ENCODE peak calls at places on chromosomes 13 and 19, in eight cellular contexts. N is astrocyte of the cerebellum, F is fibroblast of pulmonary artery, C is heart right ventricle, J is choroid plexus epithelial cell, I is breast epithelium, U is foreskin fibroblast, V is activated B cell treated with CpG ODN at 0.5 μM for 24 hours. S is an unnamed sample.

GRCh38 chr19:6970478-6970877 is 50.8 kb downstream of the MBD3L2B start:
- DNase-seq in N (no peak), F (no peak), C (no peak), J (no peak), I (no peak), U (no peak), V (no peak), S (no peak)

GRCh38 chr13:42417624-42418023 is 145.7 kb downstream of the AKAP11 start:
- DNase-seq in N (no peak), F (no peak), C (no peak), J (no peak), I (no peak), U (no peak), V (no peak), S (no peak)

GRCh38 chr13:45040626-45041025 is 51.3 kb downstream of the GPALPP1 start:
- DNase-seq in N (no peak), F (peak), C (no peak), J (no peak), I (no peak), U (no peak), V (no peak), S (no peak)

GRCh38 chr19:29944415-29945012 is 2.5 kb downstream of the URI1 start:
- DNase-seq in N (no peak), F (no peak), C (no peak), J (no peak), I (no peak), U (no peak), V (no peak), S (no peak)

GRCh38 chr13:20588529-20589110 is 21.7 kb downstream of the IFT88 start:
- DNase-seq in N (no peak), F (no peak), C (no peak), J (no peak), I (no peak), U (no peak), V (no peak), S (no peak)

GRCh38 chr13:46495647-46496046 is 57.3 kb upstream of the LRCH1 start:
- DNase-seq in N (peak), F (no peak), C (no peak), J (no peak), I (no peak), U (no peak), V (no peak), S (no peak)

GRCh38 chr13:77565635-77566034 is 30.1 kb downstream of the SCEL start:
- DNase-seq in N (peak), F (peak), C (no peak), J (peak), I (no peak), U (peak), V (no peak), S (no peak)

GRCh38 chr13:60226507-60226906 is 62.8 kb upstream of the DIAPH3 start:
- DNase-seq in N (no peak), F (peak), C (no peak), J (peak), I (no peak), U (peak), V (no peak), S (no peak)

GRCh38 chr13:29105779-29106178 is 285.6 kb downstream of the MTUS2 start:
- DNase-seq in N (no peak), F (no peak), C (no peak), J (no peak), I (no peak), U (no peak), V (no peak), S (no peak)

GRCh38 chr19:51688665-51689571 is 4.2 kb upstream of the SPACA6 start:
- DNase-seq in N (peak), F (peak), C (peak), J (peak), I (peak), U (peak), V (no peak), S (peak)

GRCh38 chr19:12936582-12936981 is 1.8 kb upstream of the CALR start:
- DNase-seq in N (no peak), F (no peak), C (no peak), J (no peak), I (no peak), U (no peak), V (no peak), S (no peak)

GRCh38 chr19:58401825-58402433 is 6.5 kb downstream of the RNF225 start:
- DNase-seq in N (no peak), F (no peak), C (no peak), J (no peak), I (no peak), U (no peak), V (no peak), S (no peak)

GRCh38 chr19:58409010-58409790 is 751 bp downstream of the ZNF584 start:
- DNase-seq in N (no peak), F (no peak), C (no peak), J (peak), I (no peak), U (no peak), V (no peak), S (peak)

GRCh38 chr19:58408152-58409009 is at the start of gene ZNF584:
- DNase-seq in N (peak), F (peak), C (peak), J (peak), I (peak), U (peak), V (peak), S (peak)

GRCh38 chr19:58407658-58408151 is 744 bp upstream of the ZNF584 start:
- DNase-seq in N (no peak), F (no peak), C (no peak), J (peak), I (no peak), U (no peak), V (no peak), S (no peak)

DNA sequence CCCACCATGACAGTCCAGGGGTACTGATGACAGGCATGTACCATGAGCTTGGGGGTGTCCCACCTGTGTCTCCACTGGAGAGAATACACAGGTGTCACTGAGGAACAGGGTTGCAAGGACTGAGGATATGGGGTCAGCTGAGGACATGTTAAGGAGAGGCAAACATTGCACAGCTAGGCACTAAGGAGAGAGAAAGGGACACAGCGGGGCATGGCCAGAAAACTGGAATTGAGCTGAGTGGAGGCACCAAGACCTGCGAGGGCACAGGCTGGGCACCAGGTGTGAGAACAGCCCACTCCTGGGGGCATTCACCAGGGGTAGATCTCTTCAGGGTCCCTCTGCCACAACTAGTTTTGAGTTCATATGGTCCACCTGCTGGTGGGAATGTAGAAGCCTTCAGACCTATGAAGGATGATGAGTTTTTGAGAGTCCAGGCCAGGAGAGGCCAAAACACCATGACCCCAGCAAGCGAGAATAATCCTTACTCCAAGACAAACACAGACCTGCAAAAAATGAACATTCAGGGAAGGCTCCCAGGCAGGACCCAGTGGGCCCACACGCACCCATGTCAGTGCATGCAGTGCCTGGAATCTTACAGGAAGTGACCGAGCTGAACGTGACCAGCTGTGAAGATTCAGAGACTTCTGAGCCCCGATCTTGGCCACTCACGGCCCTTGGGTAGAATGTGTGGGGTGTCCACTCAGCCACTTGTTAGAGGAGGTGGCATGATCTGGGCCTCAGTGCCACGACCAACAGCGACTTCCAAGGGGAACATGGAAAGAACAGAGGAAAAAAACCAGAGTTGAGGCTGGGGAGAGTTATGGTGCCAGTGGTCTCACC is 1.4 kb upstream of the ZNF584 start:
- DNase-seq in N (no peak), F (no peak), C (no peak), J (peak), I (no peak), U (no peak), V (no peak), S (no peak)
- TF ChIP-seq CTCF in N (peak), F (peak), C (peak), J (peak), I (no peak), U (peak), V (no peak), S (peak)

DNA sequence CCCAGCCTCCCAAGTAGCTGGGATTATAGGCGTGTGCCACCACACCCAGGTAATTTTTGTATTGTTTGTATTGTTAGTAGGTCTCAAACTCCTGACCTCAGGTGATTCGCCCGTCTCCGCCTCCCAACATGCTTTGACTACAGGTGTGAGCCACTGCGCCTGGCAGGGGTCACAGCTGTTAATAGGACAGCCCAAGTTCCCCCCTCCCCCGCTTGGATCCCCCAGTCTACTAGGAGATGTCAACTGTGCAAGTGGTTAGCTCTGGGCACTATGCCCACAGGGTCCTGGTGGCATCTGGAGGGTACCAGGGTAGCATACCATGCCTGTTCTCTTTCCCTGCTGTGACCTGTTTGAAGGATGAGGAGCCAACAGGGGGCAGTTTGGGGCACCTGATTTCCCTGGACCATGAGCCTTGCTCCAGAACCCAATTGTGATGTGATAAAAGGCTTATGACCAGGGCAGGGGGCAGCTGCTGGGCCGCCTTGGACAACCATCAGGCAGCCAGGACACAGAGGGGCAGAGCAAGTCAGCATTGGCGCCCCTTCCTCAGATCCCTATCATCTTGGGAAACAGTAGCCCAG is at the start of gene TSPAN16:
- DNase-seq in N (no peak), F (no peak), C (no peak), J (no peak), I (no peak), U (no peak), V (no peak), S (no peak)
- TF ChIP-seq CTCF in N (no peak), F (peak), C (no peak), J (peak), I (no peak), U (no peak), V (no peak), S (no peak)

DNA sequence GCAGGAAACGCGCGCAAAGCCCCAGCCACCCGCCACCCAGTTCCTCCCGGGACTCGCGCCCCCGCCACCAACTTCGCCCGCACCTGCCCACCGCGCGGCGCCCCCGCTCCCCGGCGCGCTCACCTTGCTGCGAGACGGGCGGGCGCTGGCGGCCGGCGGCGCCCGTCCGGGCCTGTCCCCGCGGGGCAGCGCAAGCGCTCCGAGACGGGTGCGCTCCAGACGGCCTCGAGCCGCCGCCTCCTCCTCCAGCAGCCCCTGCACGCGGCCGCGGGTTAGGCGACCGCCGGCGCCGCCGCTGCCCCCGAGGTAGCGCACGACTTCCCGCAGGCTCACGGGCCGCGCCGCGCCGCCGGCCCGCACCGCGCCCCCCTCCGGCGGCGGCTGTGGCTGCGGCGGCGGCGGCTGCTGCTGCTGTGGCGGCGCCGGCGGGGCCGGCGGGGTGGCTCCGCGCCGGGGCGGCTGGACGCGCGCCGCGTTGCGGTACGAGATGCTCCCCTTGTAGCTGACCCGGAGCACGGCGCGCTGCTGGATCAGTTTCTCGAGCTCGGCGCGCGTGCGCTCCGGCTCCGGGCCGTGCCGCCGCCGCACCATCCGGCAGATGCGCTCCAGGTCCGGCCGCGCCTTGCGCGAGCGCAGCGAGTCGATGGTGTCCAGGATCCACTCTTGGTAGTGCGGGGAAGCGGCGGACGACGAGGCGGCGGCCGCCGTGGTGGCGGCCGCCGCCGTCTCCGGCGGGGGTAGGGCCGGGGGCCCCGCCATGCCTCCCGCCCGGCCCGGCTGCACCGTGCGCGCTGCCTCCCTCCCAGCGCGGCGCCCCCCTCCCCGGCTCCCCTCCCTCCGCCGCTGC is 666 bp downstream of the SAMD1 start:
- DNase-seq in N (no peak), F (peak), C (no peak), J (peak), I (no peak), U (peak), V (peak), S (peak)
- TF ChIP-seq CTCF in N (peak), F (no peak), C (peak), J (no peak), I (peak), U (no peak), V (no peak), S (peak)

GRCh38 chr19:38043649-38044144 is 136.7 kb downstream of the SIPA1L3 start:
- DNase-seq in N (no peak), F (no peak), C (no peak), J (no peak), I (no peak), U (no peak), V (no peak), S (no peak)

GRCh38 chr19:38045554-38046253 is 138.7 kb downstream of the SIPA1L3 start:
- DNase-seq in N (no peak), F (no peak), C (no peak), J (no peak), I (no peak), U (no peak), V (no peak), S (no peak)

GRCh38 chr19:38046254-38047047 is 139.4 kb downstream of the SIPA1L3 start:
- DNase-seq in N (no peak), F (no peak), C (no peak), J (no peak), I (no peak), U (no peak), V (peak), S (no peak)

GRCh38 chr19:38042132-38042531 is 135.1 kb downstream of the SIPA1L3 start:
- DNase-seq in N (no peak), F (no peak), C (no peak), J (no peak), I (no peak), U (no peak), V (no peak), S (no peak)

DNA sequence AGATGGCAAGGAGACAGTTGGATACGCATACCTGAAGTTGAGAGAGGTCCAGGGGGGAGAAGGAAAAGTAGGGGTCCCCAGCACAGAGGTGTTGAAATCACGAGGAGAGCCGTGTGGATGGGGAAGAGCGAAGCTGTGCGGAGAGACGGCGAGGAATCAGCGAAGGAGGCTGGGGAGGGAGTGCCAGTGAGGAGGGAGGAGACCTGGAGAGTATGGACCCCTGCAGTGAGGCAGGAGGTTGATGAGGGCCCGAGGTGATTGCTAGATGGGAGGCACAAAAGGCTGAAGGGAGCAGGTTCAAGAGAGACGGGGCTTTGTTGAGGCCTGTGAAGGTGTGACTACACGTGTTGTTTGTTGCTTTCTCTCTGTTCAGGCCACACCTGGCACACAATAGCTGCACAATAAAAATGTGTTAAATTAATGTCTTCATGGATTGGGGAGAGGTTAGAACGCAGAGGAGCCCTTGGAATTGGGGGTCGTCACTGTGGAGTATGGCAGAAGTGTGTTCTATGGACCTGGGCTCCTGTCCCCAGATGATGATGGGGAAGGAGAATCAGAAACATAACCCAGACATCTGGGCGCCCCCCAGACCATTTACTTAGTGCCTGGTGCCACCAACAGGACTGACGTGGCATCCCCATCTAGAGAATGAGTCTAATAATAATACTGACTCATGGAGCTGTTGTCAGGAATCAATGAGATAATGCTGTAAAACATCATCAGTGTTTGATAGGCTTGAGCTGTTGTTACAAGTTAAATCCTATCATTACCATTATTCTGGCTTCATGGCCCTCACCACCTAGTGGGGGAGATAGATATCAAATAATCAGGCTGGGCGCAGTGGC is 137.5 kb downstream of the SIPA1L3 start:
- DNase-seq in N (no peak), F (peak), C (no peak), J (peak), I (no peak), U (peak), V (no peak), S (no peak)
- TF ChIP-seq CTCF in N (no peak), F (peak), C (no peak), J (peak), I (no peak), U (peak), V (no peak), S (no peak)

GRCh38 chr19:2462635-2463421 is 6.1 kb upstream of the LMNB2 start:
- DNase-seq in N (peak), F (peak), C (peak), J (peak), I (peak), U (peak), V (no peak), S (peak)

GRCh38 chr19:2460245-2460644 is 3.5 kb upstream of the LMNB2 start:
- DNase-seq in N (no peak), F (no peak), C (no peak), J (no peak), I (no peak), U (no peak), V (no peak), S (no peak)

GRCh38 chr19:2464389-2464788 is 7.6 kb upstream of the LMNB2 start:
- DNase-seq in N (no peak), F (no peak), C (no peak), J (peak), I (no peak), U (no peak), V (no peak), S (no peak)

GRCh38 chr19:2458054-2458453 is 1.3 kb upstream of the LMNB2 start:
- DNase-seq in N (no peak), F (no peak), C (no peak), J (no peak), I (no peak), U (no peak), V (no peak), S (no peak)

GRCh38 chr19:2461751-2462634 is 5.2 kb upstream of the LMNB2 start:
- DNase-seq in N (no peak), F (peak), C (peak), J (peak), I (no peak), U (peak), V (peak), S (no peak)
- TF ChIP-seq CTCF in N (peak), F (peak), C (peak), J (peak), I (no peak), U (no peak), V (no peak), S (no peak)